ENCODE peak calls at places on chromosomes 5 and 9, in ten cellular contexts. K is left ventricle myocardium inferior; N is upper lobe of left lung; B is mucosa of descending colon; I is upper lobe of right lung; G is psoas muscle; U is body of pancreas; X is Karpas-422; S is prostate gland; F is CD4-positive, alpha-beta memory T cell. L is an unnamed sample.

GRCh38 chr5:39118638-39119037 is 44.4 kb upstream of the RICTOR start:
- DNase-seq in X (no peak), N (no peak), I (no peak), F (no peak), S (no peak), U (no peak), K (no peak), B (no peak), G (no peak), L (no peak)

GRCh38 chr9:109118802-109119438 is 827 bp downstream of the TMEM245 start:
- DNase-seq in X (peak; percentile 63), F (no peak), U (no peak), B (peak; percentile 19), S (no peak), K (no peak), I (no peak), N (no peak), G (no peak), L (no peak)

GRCh38 chr5:33470544-33470943 is 29.8 kb downstream of the TARS1 start:
- DNase-seq in G (no peak), B (peak; percentile 7), U (peak; percentile 26), X (peak; percentile 46), S (no peak), K (no peak), I (no peak), F (no peak), N (no peak), L (no peak)

GRCh38 chr5:76404694-76405306 is 1.7 kb downstream of the IQGAP2 start:
- DNase-seq in G (no peak), F (no peak), K (no peak), I (no peak), S (no peak), B (no peak), N (peak; percentile 32), U (no peak), X (no peak), L (no peak)

GRCh38 chr9:19552282-19552681 is 143.5 kb downstream of the ACER2 start:
- DNase-seq in B (no peak), S (no peak), I (no peak), X (no peak), N (no peak), U (no peak), F (no peak), G (no peak), K (no peak), L (no peak)

GRCh38 chr5:174344335-174344734 is 298.8 kb downstream of the NSG2 start:
- DNase-seq in G (no peak), N (no peak), S (no peak), U (no peak), F (no peak), I (no peak), X (no peak), K (no peak), B (no peak), L (no peak)

GRCh38 chr9:135822383-135822755 is 85.0 kb downstream of the CAMSAP1 start:
- DNase-seq in K (no peak), X (no peak), S (no peak), N (no peak), G (no peak), B (no peak), F (no peak), I (no peak), U (no peak), L (no peak)

GRCh38 chr9:114958021-114958846 is 27.8 kb upstream of the TNFSF8 start:
- DNase-seq in I (peak; percentile 79), N (peak; percentile 76), U (no peak), S (no peak), K (peak; percentile 41), B (peak; percentile 20), X (no peak), G (peak; percentile 30), F (no peak), L (no peak)

GRCh38 chr5:138469540-138470321 is 4.5 kb downstream of the EGR1 start:
- DNase-seq in U (no peak), F (no peak), S (no peak), I (no peak), K (no peak), G (peak; percentile 39), B (no peak), X (no peak), N (no peak), L (no peak)

GRCh38 chr5:146079695-146080361 is 25.5 kb downstream of the PLAC8L1 start:
- DNase-seq in U (no peak), K (no peak), S (no peak), I (no peak), F (no peak), G (no peak), B (no peak), X (no peak), N (no peak), L (no peak)

GRCh38 chr5:9462109-9462508 is 83.8 kb downstream of the SEMA5A start:
- DNase-seq in I (no peak), K (no peak), F (no peak), B (no peak), X (no peak), S (no peak), U (no peak), G (no peak), N (no peak), L (peak; percentile 10)

GRCh38 chr5:6962256-6962655 is 249.0 kb downstream of the TENT4A start:
- DNase-seq in N (no peak), I (no peak), F (no peak), S (no peak), X (no peak), B (no peak), U (no peak), G (no peak), K (no peak), L (peak; percentile 80)

GRCh38 chr5:110362252-110362651 is 364.2 kb downstream of the TMEM232 start:
- DNase-seq in F (no peak), K (no peak), I (no peak), G (no peak), N (no peak), S (no peak), X (no peak), U (no peak), B (no peak), L (no peak)
- H3K9me3 ChIP-seq in F (no peaks in the 10 kb centered on the region), K (no peaks in the 10 kb centered on the region), I (no peaks in the 10 kb centered on the region), G (no peaks in the 10 kb centered on the region), N (no peaks in the 10 kb centered on the region), S (no peaks in the 10 kb centered on the region), X (no peaks in the 10 kb centered on the region), U (no peaks in the 10 kb centered on the region), B (no peaks in the 10 kb centered on the region), L (no peaks in the 10 kb centered on the region)

GRCh38 chr9:92176800-92177185 is 61.6 kb upstream of the SPTLC1 start:
- DNase-seq in I (no peak), G (no peak), X (no peak), U (no peak), K (no peak), S (no peak), N (no peak), F (no peak), B (no peak), L (peak; percentile 80)
- H3K4me3 ChIP-seq in I (no peak overlapping the region), G (no peak overlapping the region), X (no peak overlapping the region), U (no peak overlapping the region), K (no peak overlapping the region), S (no peak overlapping the region), N (no peak overlapping the region), F (no peak overlapping the region), B (no peak overlapping the region), L (no peak overlapping the region)

GRCh38 chr5:116661419-116661818 is 86.8 kb upstream of the SEMA6A start:
- DNase-seq in S (no peak), U (no peak), X (no peak), G (no peak), I (no peak), B (no peak), K (no peak), N (no peak), F (no peak), L (no peak)

GRCh38 chr5:116666901-116667300 is 92.3 kb upstream of the SEMA6A start:
- DNase-seq in I (no peak), G (no peak), B (no peak), X (no peak), K (no peak), F (no peak), S (no peak), U (no peak), N (no peak), L (no peak)

GRCh38 chr5:116668361-116668760 is 93.7 kb upstream of the SEMA6A start:
- DNase-seq in G (no peak), B (no peak), S (no peak), I (no peak), N (no peak), X (no peak), K (no peak), U (no peak), F (no peak), L (no peak)

GRCh38 chr5:116663081-116663480 is 88.5 kb upstream of the SEMA6A start:
- DNase-seq in S (no peak), U (no peak), X (no peak), B (no peak), I (no peak), G (no peak), N (no peak), F (no peak), K (no peak), L (no peak)

DNA sequence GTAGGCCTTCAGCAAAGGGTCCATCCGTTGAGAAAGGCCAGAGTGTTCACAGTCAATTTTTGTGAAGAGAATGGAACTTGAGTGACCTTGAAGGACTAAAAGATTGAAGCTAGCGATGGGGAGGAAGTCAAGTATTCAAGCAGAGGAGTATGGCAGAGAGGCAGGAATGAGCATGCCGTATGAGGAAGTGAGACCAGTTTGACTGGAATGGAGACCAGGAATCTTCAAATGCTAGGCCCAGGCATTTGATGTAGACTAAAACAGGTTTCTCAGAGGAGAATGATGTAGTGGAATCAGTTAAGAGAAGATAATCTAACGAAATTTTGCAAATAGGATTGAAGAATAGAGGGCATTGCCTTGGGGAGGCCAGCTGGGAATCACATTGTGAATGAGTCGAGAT is 90.4 kb upstream of the SEMA6A start:
- DNase-seq in F (no peak), I (no peak), K (no peak), G (no peak), B (no peak), X (no peak), N (no peak), S (no peak), U (no peak), L (no peak)
- H3K9me3 ChIP-seq in F (no peaks in the 10 kb centered on the region), I (peaks cover 4% of the 10 kb centered on the region), K (peaks cover 15% of the 10 kb centered on the region), G (peaks cover 4% of the 10 kb centered on the region), B (peaks cover 9% of the 10 kb centered on the region), X (no peaks in the 10 kb centered on the region), N (peaks cover 10% of the 10 kb centered on the region), S (no peaks in the 10 kb centered on the region), U (no peaks in the 10 kb centered on the region), L (no peaks in the 10 kb centered on the region)

DNA sequence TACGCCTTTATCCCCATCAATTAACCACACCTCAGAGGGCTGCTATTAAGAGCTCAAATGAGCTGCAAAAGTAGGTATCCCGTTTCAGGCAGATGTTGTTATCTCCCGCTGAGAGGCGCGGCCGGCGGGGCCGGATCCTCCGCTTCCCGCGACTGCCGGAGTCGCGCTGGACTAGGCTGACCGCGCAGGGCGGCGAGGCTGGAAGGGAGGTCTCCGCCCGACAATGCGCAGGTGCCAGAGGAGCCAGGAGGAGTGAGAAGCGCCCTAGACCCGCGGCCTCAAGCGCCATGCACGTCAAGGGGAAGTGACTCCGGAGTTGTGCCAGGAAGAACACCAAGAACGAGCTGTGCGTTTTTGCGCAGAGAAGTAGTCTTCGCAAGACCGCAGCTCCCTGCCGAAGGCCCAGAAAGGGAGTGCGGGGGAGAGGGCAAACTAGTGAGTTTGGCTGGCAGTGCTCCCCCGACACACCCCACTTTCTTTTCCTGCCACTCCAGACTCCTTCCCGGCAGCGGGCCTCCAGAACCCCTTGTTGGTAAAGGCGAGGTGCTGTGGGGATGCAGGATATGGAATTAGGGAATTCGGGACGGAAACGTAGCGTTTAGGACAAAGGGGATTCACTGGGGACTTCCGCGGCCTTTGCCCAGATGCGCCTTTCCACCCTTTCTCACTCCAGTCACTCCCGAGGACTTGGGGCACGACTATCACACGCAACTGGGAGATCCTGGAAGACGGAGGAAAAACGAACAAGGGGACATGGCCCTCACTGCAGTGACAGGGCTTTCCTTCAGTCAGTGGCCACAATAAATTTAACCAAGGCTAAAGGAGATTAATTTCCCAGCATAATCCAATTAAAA is 8.0 kb downstream of the NR2F1-AS1 start:
- DNase-seq in K (no peak), F (no peak), G (no peak), B (no peak), X (no peak), N (no peak), S (no peak), I (no peak), U (no peak), L (no peak)
- H3K4me3 ChIP-seq in K (peak overlapping the region; percentile 40), F (no peak overlapping the region), G (peak overlapping the region; percentile 56), B (no peak overlapping the region), X (no peak overlapping the region), N (no peak overlapping the region), S (peak overlapping the region; percentile 14), I (peak overlapping the region; percentile 15), U (no peak overlapping the region), L (peak overlapping the region; percentile 42)